ENCODE peak calls at places on chromosomes 16 and 17, in four cellular contexts. One of them, this sample, is unnamed.

GRCh38 chr16:873889-874288 is 73.4 kb upstream of the GNG13 start:
- DNase-seq in AG04450: no peak
- DNase-seq in ascending aorta: no peak
- DNase-seq in IMR-90: no peak
- DNase-seq in this sample: no peak

GRCh38 chr16:2142942-2143868 is 5.2 kb upstream of the RAB26 start:
- DNase-seq in AG04450: no peak
- DNase-seq in ascending aorta: no peak
- DNase-seq in IMR-90: no peak
- DNase-seq in this sample: no peak

GRCh38 chr16:25264599-25264998 is 7.0 kb upstream of the ZKSCAN2 start:
- DNase-seq in AG04450: no peak
- DNase-seq in ascending aorta: no peak
- DNase-seq in IMR-90: no peak
- DNase-seq in this sample: peak

GRCh38 chr17:7927596-7927995 is 2.1 kb downstream of the KCNAB3 start:
- DNase-seq in AG04450: no peak
- DNase-seq in ascending aorta: no peak
- DNase-seq in IMR-90: no peak
- DNase-seq in this sample: no peak

GRCh38 chr17:56595831-56596740 is 2.6 kb downstream of the NOG start:
- DNase-seq in AG04450: no peak
- DNase-seq in ascending aorta: no peak
- DNase-seq in IMR-90: peak
- DNase-seq in this sample: no peak

GRCh38 chr16:8493885-8494487 is 96.3 kb downstream of the TMEM114 start:
- DNase-seq in AG04450: no peak
- DNase-seq in ascending aorta: no peak
- DNase-seq in IMR-90: no peak
- DNase-seq in this sample: no peak

GRCh38 chr17:36889955-36890354 is 47.3 kb upstream of the LHX1 start:
- DNase-seq in AG04450: no peak
- DNase-seq in ascending aorta: no peak
- DNase-seq in IMR-90: no peak
- DNase-seq in this sample: no peak

GRCh38 chr16:79283578-79283977 is 317.0 kb downstream of the MAF start:
- DNase-seq in AG04450: no peak
- DNase-seq in ascending aorta: no peak
- DNase-seq in IMR-90: no peak
- DNase-seq in this sample: no peak

GRCh38 chr16:73059779-73060178 is 11.9 kb upstream of the ZFHX3 start:
- DNase-seq in AG04450: no peak
- DNase-seq in ascending aorta: no peak
- DNase-seq in IMR-90: no peak
- DNase-seq in this sample: no peak

GRCh38 chr16:73060948-73061495 is 13.1 kb upstream of the ZFHX3 start:
- DNase-seq in AG04450: no peak
- DNase-seq in ascending aorta: no peak
- DNase-seq in IMR-90: no peak
- DNase-seq in this sample: no peak

GRCh38 chr16:73058221-73058615 is 10.3 kb upstream of the ZFHX3 start:
- DNase-seq in AG04450: no peak
- DNase-seq in ascending aorta: no peak
- DNase-seq in IMR-90: no peak
- DNase-seq in this sample: no peak

GRCh38 chr16:73058616-73059409 is 10.9 kb upstream of the ZFHX3 start:
- DNase-seq in AG04450: no peak
- DNase-seq in ascending aorta: no peak
- DNase-seq in IMR-90: peak
- DNase-seq in this sample: peak

DNA sequence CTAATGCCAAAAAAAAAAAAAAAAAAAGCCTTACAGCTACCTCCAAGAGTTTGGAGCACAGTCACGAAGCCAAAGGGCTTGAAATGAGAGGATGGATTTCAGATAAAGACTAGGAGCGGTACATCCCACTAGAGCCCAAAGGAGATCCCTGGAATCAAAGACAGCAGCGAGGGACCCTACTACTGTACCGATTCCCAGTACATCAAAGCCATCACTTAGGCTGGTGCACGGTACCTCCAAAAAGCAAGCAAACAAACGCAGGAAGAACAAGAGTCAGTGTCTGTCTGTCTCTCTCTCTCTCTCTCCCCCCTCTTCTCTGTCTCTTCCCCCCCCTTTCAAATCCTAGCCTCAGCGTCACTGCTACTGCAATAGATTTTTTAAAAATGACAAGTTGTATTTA is 12.3 kb upstream of the ZFHX3 start:
- DNase-seq in AG04450: no peak
- DNase-seq in ascending aorta: no peak
- DNase-seq in IMR-90: no peak
- DNase-seq in this sample: no peak
- H3K4me3 ChIP-seq in AG04450: peak
- H3K4me3 ChIP-seq in ascending aorta: peak
- H3K4me3 ChIP-seq in IMR-90: peak
- H3K4me3 ChIP-seq in this sample: no peak

DNA sequence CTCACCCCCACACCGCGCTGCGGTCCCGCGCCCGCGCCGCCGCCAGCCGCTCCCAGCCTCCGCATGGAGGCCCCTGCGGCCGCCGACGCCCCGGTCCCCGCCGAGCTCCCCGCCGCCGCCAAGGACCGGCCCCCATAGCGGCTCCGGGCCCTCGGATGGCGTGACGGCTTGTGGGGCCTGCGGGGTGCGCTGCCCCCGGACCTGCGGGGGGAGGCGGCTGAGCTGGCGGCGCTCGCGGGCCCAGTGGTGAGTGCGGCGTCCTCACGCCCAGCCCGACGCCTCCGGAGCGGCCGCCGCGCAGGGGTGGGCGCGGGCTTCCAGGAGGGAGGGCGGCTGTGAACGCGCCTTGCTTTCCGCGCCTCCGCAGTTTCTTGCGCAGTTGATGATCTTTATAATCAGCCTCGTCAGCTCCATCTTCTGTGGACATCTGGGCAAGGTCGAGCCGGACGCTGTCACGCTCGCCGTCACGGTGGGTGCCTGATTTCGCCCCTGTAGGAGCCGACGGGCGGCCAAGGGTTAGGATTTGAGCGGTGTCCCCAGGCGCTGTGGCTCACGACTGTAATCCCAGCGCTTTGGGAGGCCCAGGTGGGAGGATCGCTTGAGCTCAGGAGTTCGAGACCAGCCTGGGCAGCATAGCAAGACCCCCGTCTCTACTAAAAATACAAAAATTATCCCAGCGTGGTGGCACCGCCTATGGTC is 46.4 kb downstream of the SLC47A1 start:
- DNase-seq in AG04450: no peak
- DNase-seq in ascending aorta: no peak
- DNase-seq in IMR-90: no peak
- DNase-seq in this sample: no peak
- TF ChIP-seq CTCF in AG04450: no peak
- TF ChIP-seq CTCF in ascending aorta: no peak
- TF ChIP-seq CTCF in IMR-90: no peak
- TF ChIP-seq CTCF in this sample: no peak

GRCh38 chr17:55237826-55238196 is 26.9 kb upstream of the HLF start:
- DNase-seq in AG04450: no peak
- DNase-seq in ascending aorta: no peak
- DNase-seq in IMR-90: no peak
- DNase-seq in this sample: no peak
- H3K4me3 ChIP-seq in AG04450: peak
- H3K4me3 ChIP-seq in ascending aorta: peak
- H3K4me3 ChIP-seq in IMR-90: peak
- H3K4me3 ChIP-seq in this sample: peak

GRCh38 chr17:4539025-4539424 is 16.2 kb downstream of the MYBBP1A start:
- DNase-seq in AG04450: no peak
- DNase-seq in ascending aorta: no peak
- DNase-seq in IMR-90: no peak
- DNase-seq in this sample: no peak

GRCh38 chr17:4541328-4542002 is 13.7 kb downstream of the MYBBP1A start:
- DNase-seq in AG04450: no peak
- DNase-seq in ascending aorta: no peak
- DNase-seq in IMR-90: no peak
- DNase-seq in this sample: no peak

GRCh38 chr17:4541041-4541327 is 14.2 kb downstream of the MYBBP1A start:
- DNase-seq in AG04450: no peak
- DNase-seq in ascending aorta: no peak
- DNase-seq in IMR-90: no peak
- DNase-seq in this sample: no peak

GRCh38 chr17:4539576-4540223 is 15.5 kb downstream of the MYBBP1A start:
- DNase-seq in AG04450: no peak
- DNase-seq in ascending aorta: no peak
- DNase-seq in IMR-90: no peak
- DNase-seq in this sample: no peak

GRCh38 chr17:4540224-4541040 is 14.8 kb downstream of the MYBBP1A start:
- DNase-seq in AG04450: no peak
- DNase-seq in ascending aorta: no peak
- DNase-seq in IMR-90: no peak
- DNase-seq in this sample: no peak
- TF ChIP-seq CTCF in AG04450: no peak
- TF ChIP-seq CTCF in ascending aorta: no peak
- TF ChIP-seq CTCF in IMR-90: peak
- TF ChIP-seq CTCF in this sample: no peak

DNA sequence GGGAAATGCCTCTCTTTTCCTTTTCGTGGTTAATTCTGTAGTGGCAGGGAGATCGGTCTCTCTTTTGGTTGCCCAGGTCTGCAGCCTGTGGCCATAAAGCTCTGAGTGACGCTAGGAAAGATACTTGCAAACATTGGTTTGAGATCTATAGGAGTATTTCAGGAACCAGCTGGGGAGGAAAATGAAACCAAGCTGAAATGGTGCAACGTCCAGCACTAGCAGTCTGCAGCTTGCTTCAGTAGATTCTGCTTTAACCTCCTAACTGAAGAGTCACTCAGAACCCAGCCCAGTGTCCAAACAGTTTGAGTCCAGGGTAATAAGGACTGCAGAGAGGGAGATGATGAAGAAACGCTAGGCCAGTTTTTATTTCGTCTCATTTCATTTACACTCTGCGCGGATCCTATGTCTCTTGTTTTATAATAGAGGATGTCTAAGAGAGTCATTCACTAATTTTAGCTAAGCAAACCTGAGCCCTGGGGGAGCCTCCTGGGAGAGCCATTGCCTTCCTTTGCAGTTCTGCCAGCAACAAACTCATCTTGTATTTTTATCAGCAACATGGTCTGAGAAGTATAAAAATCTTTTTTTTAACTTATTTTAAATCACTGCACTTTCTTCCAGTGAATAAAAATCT is 12.0 kb downstream of the SP2 start:
- DNase-seq in AG04450: no peak
- DNase-seq in ascending aorta: no peak
- DNase-seq in IMR-90: no peak
- DNase-seq in this sample: peak
- H3K4me3 ChIP-seq in AG04450: no peak
- H3K4me3 ChIP-seq in ascending aorta: no peak
- H3K4me3 ChIP-seq in IMR-90: peak
- H3K4me3 ChIP-seq in this sample: peak

GRCh38 chr17:79704691-79705090 is 26.1 kb upstream of the ENPP7 start:
- DNase-seq in AG04450: no peak
- DNase-seq in ascending aorta: no peak
- DNase-seq in IMR-90: no peak
- DNase-seq in this sample: no peak

GRCh38 chr17:79700574-79700973 is 30.2 kb upstream of the ENPP7 start:
- DNase-seq in AG04450: no peak
- DNase-seq in ascending aorta: no peak
- DNase-seq in IMR-90: no peak
- DNase-seq in this sample: no peak

GRCh38 chr17:79702550-79703236 is 28.1 kb upstream of the ENPP7 start:
- DNase-seq in AG04450: no peak
- DNase-seq in ascending aorta: no peak
- DNase-seq in IMR-90: no peak
- DNase-seq in this sample: no peak

GRCh38 chr17:79699386-79700036 is 31.2 kb upstream of the ENPP7 start:
- DNase-seq in AG04450: no peak
- DNase-seq in ascending aorta: no peak
- DNase-seq in IMR-90: no peak
- DNase-seq in this sample: no peak

DNA sequence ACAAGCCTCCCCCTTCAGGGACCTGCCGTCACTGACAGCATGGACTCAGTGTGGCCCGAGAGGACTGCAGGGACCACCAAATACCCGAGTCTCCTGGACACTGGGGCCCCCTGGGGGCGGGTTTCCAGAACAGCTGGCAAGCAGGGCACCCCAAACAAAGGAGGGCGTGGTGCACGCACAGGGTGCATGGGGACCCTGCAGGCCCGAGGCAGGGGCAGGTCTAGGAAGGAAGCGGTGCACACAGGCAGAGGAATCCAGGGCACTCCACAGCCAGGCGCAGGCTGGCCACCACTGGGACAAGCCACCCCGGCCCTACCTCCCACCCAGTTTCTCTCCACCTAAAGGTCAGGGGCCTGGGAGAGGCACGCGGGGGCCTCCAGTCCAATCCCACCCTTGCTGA is 28.7 kb upstream of the ENPP7 start:
- DNase-seq in AG04450: no peak
- DNase-seq in ascending aorta: no peak
- DNase-seq in IMR-90: no peak
- DNase-seq in this sample: no peak
- TF ChIP-seq CTCF in AG04450: no peak
- TF ChIP-seq CTCF in ascending aorta: no peak
- TF ChIP-seq CTCF in IMR-90: no peak
- TF ChIP-seq CTCF in this sample: no peak